ENCODE peak calls at places on chromosomes 1 and 21, in four cellular contexts. U, C, G and Z are unnamed samples.

GRCh38 chr1:26083246-26083645 is 15.8 kb upstream of the TRIM63 start:
- DNase-seq in U (no peak), C (no peak), G (no peak), Z (no peak)

GRCh38 chr1:17909634-17910033 is 154.5 kb downstream of the ACTL8 start:
- DNase-seq in U (peak; percentile 31), C (peak; percentile 15), G (no peak), Z (no peak)

GRCh38 chr1:204961765-204962419 is 81.1 kb upstream of the CNTN2 start:
- DNase-seq in U (no peak), C (no peak), G (no peak), Z (no peak)

GRCh38 chr1:178646821-178647220 is 78.2 kb upstream of the RALGPS2 start:
- DNase-seq in U (no peak), C (no peak), G (no peak), Z (no peak)

GRCh38 chr1:14011132-14011531 is 311.1 kb downstream of the PRDM2 start:
- DNase-seq in U (no peak), C (no peak), G (no peak), Z (no peak)

GRCh38 chr1:61496501-61496900 is 228.4 kb downstream of the TM2D1 start:
- DNase-seq in U (no peak), C (no peak), G (no peak), Z (no peak)

GRCh38 chr1:150875197-150876110 is 945 bp downstream of the ARNT start:
- DNase-seq in U (no peak), C (no peak), G (no peak), Z (peak; percentile 10)

GRCh38 chr21:26965567-26966359 is 1.1 kb downstream of the ADAMTS5 start:
- DNase-seq in U (no peak), C (no peak), G (no peak), Z (no peak)

GRCh38 chr1:94668528-94668927 is 127.0 kb upstream of the F3 start:
- DNase-seq in U (no peak), C (no peak), G (no peak), Z (no peak)

GRCh38 chr1:108016451-108016920 is 51.5 kb upstream of the VAV3 start:
- DNase-seq in U (peak; percentile 58), C (no peak), G (no peak), Z (no peak)

GRCh38 chr1:9251501-9251900 is 16.9 kb downstream of the H6PD start:
- DNase-seq in U (no peak), C (no peak), G (no peak), Z (no peak)

GRCh38 chr21:40386301-40386911 is 460.6 kb downstream of the DSCAM start:
- DNase-seq in U (peak; percentile 45), C (peak; percentile 21), G (no peak), Z (no peak)

GRCh38 chr1:182617734-182618288 is 13.6 kb upstream of the RGS16 start:
- DNase-seq in U (no peak), C (no peak), G (no peak), Z (no peak)

GRCh38 chr1:14415396-14415795 is 183.1 kb upstream of the KAZN start:
- DNase-seq in U (peak; percentile 37), C (no peak), G (no peak), Z (no peak)

GRCh38 chr1:21232044-21232443 is 55.3 kb upstream of the EIF4G3 start:
- DNase-seq in U (peak; percentile 78), C (no peak), G (no peak), Z (peak; percentile 56)

GRCh38 chr21:35969281-35969680 is 91.0 kb downstream of the SETD4 start:
- DNase-seq in U (no peak), C (no peak), G (no peak), Z (no peak)

GRCh38 chr1:202172015-202172355 is 11.6 kb upstream of the PTPN7 start:
- DNase-seq in U (no peak), C (no peak), G (no peak), Z (no peak)

GRCh38 chr1:50929376-50929958 is 30.6 kb downstream of the FAF1 start:
- DNase-seq in U (no peak), C (no peak), G (no peak), Z (peak; percentile 47)

GRCh38 chr1:168609133-168609715 is 32.8 kb downstream of the XCL1 start:
- DNase-seq in U (no peak), C (no peak), G (no peak), Z (no peak)

GRCh38 chr1:108843390-108844188 is 13.3 kb downstream of the AKNAD1 start:
- DNase-seq in U (no peak), C (no peak), G (no peak), Z (no peak)

GRCh38 chr1:175481126-175482071 is 262.0 kb downstream of the TNR start:
- DNase-seq in U (peak; percentile 56), C (no peak), G (no peak), Z (no peak)

DNA sequence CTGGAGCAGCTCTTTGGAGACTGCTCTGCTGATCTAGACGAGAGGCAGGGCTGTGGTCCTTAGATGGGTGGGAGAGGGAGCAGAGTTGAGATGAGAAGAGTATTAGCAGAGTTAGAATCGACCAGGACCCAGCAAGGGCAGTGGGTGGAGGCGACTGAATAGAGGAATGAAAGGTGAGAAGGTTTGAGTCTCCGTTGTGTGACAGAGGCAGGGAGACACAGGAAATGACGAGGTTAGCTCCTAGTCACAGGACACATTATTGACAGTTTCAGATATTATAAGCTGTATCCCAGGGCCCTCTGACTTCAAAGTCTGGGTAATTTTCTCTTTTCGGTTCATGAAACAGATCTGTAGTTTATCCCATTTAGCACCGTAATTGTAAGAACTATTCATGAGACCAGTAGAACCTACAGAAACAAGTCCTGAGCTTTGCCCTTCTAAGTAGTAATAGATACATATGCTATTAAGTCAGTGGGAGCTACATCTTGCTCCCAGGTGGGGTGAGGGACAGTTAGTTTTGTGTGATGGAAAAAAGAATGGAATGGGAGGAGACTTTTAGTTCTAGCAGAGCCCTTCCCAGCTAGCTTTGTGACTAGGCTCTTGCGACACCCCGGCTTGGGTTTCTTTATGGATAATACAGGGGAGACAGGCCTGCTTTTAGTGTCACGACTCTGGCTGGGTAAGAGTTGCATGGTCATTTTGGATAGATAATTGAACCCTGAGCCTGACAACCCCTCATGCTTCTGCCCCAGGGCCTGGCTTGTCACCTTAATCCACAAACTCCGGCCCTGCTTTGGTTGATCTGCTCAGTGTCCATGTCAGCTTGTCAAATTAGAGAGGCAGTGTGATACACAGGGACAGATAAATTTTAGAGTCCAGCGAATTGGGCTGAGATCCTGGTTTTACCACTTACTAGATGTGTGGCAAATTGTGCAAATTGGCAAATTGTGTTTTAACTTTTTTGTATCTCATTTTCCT is 70.2 kb downstream of the UCK2 start:
- DNase-seq in U (no peak), C (no peak), G (no peak), Z (no peak)
- TF ChIP-seq BRCA1 in U (no peak), C (no peak), G (no peak), Z (no peak)

GRCh38 chr21:45992311-45993209 is 11.0 kb downstream of the COL6A1 start:
- DNase-seq in U (no peak), C (no peak), G (no peak), Z (no peak)

GRCh38 chr21:45993210-45994085 is 11.9 kb downstream of the COL6A1 start:
- DNase-seq in U (no peak), C (no peak), G (no peak), Z (no peak)

GRCh38 chr21:45994738-45995685 is 13.4 kb downstream of the COL6A1 start:
- DNase-seq in U (no peak), C (no peak), G (no peak), Z (no peak)

GRCh38 chr21:45995686-45996179 is 14.2 kb downstream of the COL6A1 start:
- DNase-seq in U (no peak), C (no peak), G (no peak), Z (no peak)

GRCh38 chr21:45994086-45994661 is 12.6 kb downstream of the COL6A1 start:
- DNase-seq in U (no peak), C (no peak), G (no peak), Z (no peak)
- TF ChIP-seq BRCA1 in U (no peak), C (no peak), G (no peak), Z (no peak)

GRCh38 chr21:31078796-31079195 is 40.5 kb upstream of the KRTAP19-8 start:
- DNase-seq in U (no peak), C (no peak), G (peak; percentile 46), Z (no peak)
- TF ChIP-seq BRCA1 in U (no peak), C (no peak), G (no peak), Z (no peak)

GRCh38 chr1:57249511-57249910 is 174.3 kb downstream of the DAB1 start:
- DNase-seq in U (no peak), C (no peak), G (no peak), Z (no peak)
- TF ChIP-seq BRCA1 in U (no peak), C (no peak), G (no peak), Z (no peak)

GRCh38 chr1:245691897-245692296 is 537.1 kb downstream of the KIF26B start:
- DNase-seq in U (no peak), C (no peak), G (no peak), Z (no peak)

GRCh38 chr1:245690153-245690552 is 535.4 kb downstream of the KIF26B start:
- DNase-seq in U (no peak), C (no peak), G (no peak), Z (no peak)

GRCh38 chr1:245692318-245692717 is 537.5 kb downstream of the KIF26B start:
- DNase-seq in U (no peak), C (no peak), G (no peak), Z (no peak)

GRCh38 chr1:245693116-245693515 is 538.3 kb downstream of the KIF26B start:
- DNase-seq in U (no peak), C (no peak), G (no peak), Z (no peak)

GRCh38 chr1:245690946-245691456 is 536.2 kb downstream of the KIF26B start:
- DNase-seq in U (no peak), C (no peak), G (no peak), Z (no peak)
- TF ChIP-seq BRCA1 in U (no peak), C (no peak), G (no peak), Z (no peak)